ENCODE peak calls at places on chromosomes 13 and 19, in seven cellular contexts. V is right atrium auricular region, E is AG04450, P is amniotic stem cell, R is fibroblast of gingiva, X is NCI-H774, M is GM12865. C is an unnamed sample.

GRCh38 chr19:3699071-3699740 is 1.1 kb downstream of the PIP5K1C start:
- DNase-seq in V (peak; percentile 64), E (no peak), P (no peak), R (peak; percentile 83), X (no peak), M (peak; percentile 65), C (no peak)

GRCh38 chr19:18298601-18299000 is 17.2 kb upstream of the JUND start:
- DNase-seq in V (no peak), E (no peak), P (no peak), R (no peak), X (no peak), M (no peak), C (no peak)

GRCh38 chr13:113069861-113070805 is 35.5 kb upstream of the F7 start:
- DNase-seq in V (no peak), E (no peak), P (no peak), R (no peak), X (no peak), M (no peak), C (no peak)

GRCh38 chr13:81929988-81930387 is 1589.1 kb upstream of the SPRY2 start:
- DNase-seq in V (no peak), E (no peak), P (peak; percentile 17), R (peak; percentile 2), X (no peak), M (no peak), C (peak; percentile 39)

GRCh38 chr19:50377051-50377441 is 789 bp downstream of the NR1H2 start:
- DNase-seq in V (no peak), E (no peak), P (no peak), R (no peak), X (no peak), M (no peak), C (no peak)

GRCh38 chr19:32397736-32398135 is 7.8 kb upstream of the DPY19L3 start:
- DNase-seq in V (no peak), E (peak; percentile 57), P (peak; percentile 6), R (peak; percentile 93), X (no peak), M (no peak), C (no peak)

GRCh38 chr19:812049-812816 is 9.5 kb downstream of the PLPPR3 start:
- DNase-seq in V (no peak), E (no peak), P (no peak), R (no peak), X (no peak), M (no peak), C (no peak)

GRCh38 chr19:31160346-31160926 is 188.8 kb downstream of the TSHZ3 start:
- DNase-seq in V (no peak), E (peak; percentile 13), P (no peak), R (no peak), X (no peak), M (no peak), C (no peak)

GRCh38 chr13:30806784-30807183 is 71.4 kb downstream of the ALOX5AP start:
- DNase-seq in V (no peak), E (no peak), P (peak; percentile 54), R (peak; percentile 65), X (no peak), M (no peak), C (no peak)

GRCh38 chr13:74246398-74246975 is 112.3 kb upstream of the KLF12 start:
- DNase-seq in V (peak; percentile 63), E (no peak), P (no peak), R (peak; percentile 16), X (no peak), M (no peak), C (no peak)

GRCh38 chr13:88586263-88586662 is 915.1 kb downstream of the SLITRK5 start:
- DNase-seq in V (no peak), E (no peak), P (no peak), R (no peak), X (no peak), M (no peak), C (no peak)

GRCh38 chr19:45705115-45705514 is 12.6 kb downstream of the QPCTL start:
- DNase-seq in V (no peak), E (no peak), P (no peak), R (no peak), X (no peak), M (no peak), C (no peak)

GRCh38 chr13:78604782-78605611 is 1.6 kb upstream of the POU4F1 start:
- DNase-seq in V (no peak), E (no peak), P (no peak), R (no peak), X (no peak), M (no peak), C (no peak)

GRCh38 chr19:47507924-47508553 is 6.8 kb downstream of the NAPA start:
- DNase-seq in V (no peak), E (no peak), P (no peak), R (no peak), X (no peak), M (no peak), C (no peak)

GRCh38 chr19:51689751-51690358 is 3.3 kb upstream of the SPACA6 start:
- DNase-seq in V (no peak), E (no peak), P (no peak), R (no peak), X (peak; percentile 2), M (no peak), C (no peak)

GRCh38 chr13:40116008-40116407 is 460.5 kb downstream of the COG6 start:
- DNase-seq in V (peak; percentile 86), E (no peak), P (no peak), R (peak; percentile 68), X (no peak), M (peak; percentile 62), C (no peak)

GRCh38 chr19:39845172-39845571 is 1.0 kb downstream of the FBL start:
- DNase-seq in V (no peak), E (no peak), P (no peak), R (no peak), X (no peak), M (no peak), C (no peak)

GRCh38 chr19:39078436-39079200 is 5.5 kb upstream of the ACP7 start:
- DNase-seq in V (no peak), E (peak; percentile 80), P (peak; percentile 91), R (peak; percentile 96), X (no peak), M (no peak), C (no peak)

GRCh38 chr13:98338312-98338711 is 161.2 kb upstream of the RNF113B start:
- DNase-seq in V (no peak), E (no peak), P (no peak), R (no peak), X (no peak), M (no peak), C (no peak)

GRCh38 chr13:101752432-101752831 is 300.0 kb downstream of the ITGBL1 start:
- DNase-seq in V (no peak), E (no peak), P (no peak), R (no peak), X (no peak), M (no peak), C (no peak)

GRCh38 chr13:66219493-66219892 is 1010.6 kb downstream of the PCDH9 start:
- DNase-seq in V (no peak), E (no peak), P (no peak), R (no peak), X (no peak), M (no peak), C (no peak)

GRCh38 chr13:113979791-113980471 is 6.1 kb upstream of the C13orf46 start:
- DNase-seq in V (no peak), E (no peak), P (no peak), R (no peak), X (no peak), M (no peak), C (no peak)

GRCh38 chr13:66425741-66426140 is 804.4 kb downstream of the PCDH9 start:
- DNase-seq in V (no peak), E (no peak), P (no peak), R (no peak), X (no peak), M (no peak), C (no peak)

GRCh38 chr19:11446652-11447301 is 11.3 kb downstream of the PRKCSH start:
- DNase-seq in V (no peak), E (no peak), P (no peak), R (no peak), X (no peak), M (no peak), C (peak; percentile 12)

GRCh38 chr13:29472317-29472961 is 123.0 kb downstream of the SLC7A1 start:
- DNase-seq in V (peak; percentile 52), E (no peak), P (peak; percentile 44), R (peak; percentile 57), X (no peak), M (peak; percentile 79), C (no peak)

GRCh38 chr13:97364031-97364430 is 69.9 kb upstream of the RAP2A start:
- DNase-seq in V (no peak), E (no peak), P (no peak), R (no peak), X (no peak), M (no peak), C (no peak)

GRCh38 chr19:7759156-7759555 is 3.9 kb upstream of the CLEC4M start:
- DNase-seq in V (no peak), E (no peak), P (no peak), R (no peak), X (no peak), M (no peak), C (no peak)

GRCh38 chr19:55549500-55550320 is 4.4 kb upstream of the SBK3 start:
- DNase-seq in V (no peak), E (peak; percentile 62), P (peak; percentile 88), R (peak; percentile 93), X (no peak), M (no peak), C (no peak)

GRCh38 chr13:107348931-107349330 is 781.0 kb upstream of the ARGLU1 start:
- DNase-seq in V (no peak), E (no peak), P (no peak), R (peak; percentile 64), X (no peak), M (no peak), C (no peak)

GRCh38 chr13:27022571-27023311 is 148.9 kb downstream of the USP12 start:
- DNase-seq in V (no peak), E (peak; percentile 67), P (no peak), R (peak; percentile 82), X (peak; percentile 23), M (no peak), C (peak; percentile 34)

GRCh38 chr13:110361365-110361911 is 54.4 kb downstream of the COL4A2 start:
- DNase-seq in V (peak; percentile 97), E (no peak), P (no peak), R (peak; percentile 97), X (no peak), M (no peak), C (no peak)

GRCh38 chr19:18456974-18457373 is 19.0 kb upstream of the ISYNA1 start:
- DNase-seq in V (peak; percentile 78), E (no peak), P (no peak), R (peak; percentile 69), X (no peak), M (no peak), C (no peak)

GRCh38 chr13:87677334-87678234 is 6.4 kb downstream of the SLITRK5 start:
- DNase-seq in V (no peak), E (no peak), P (no peak), R (peak; percentile 6), X (peak; percentile 24), M (no peak), C (peak; percentile 73)

GRCh38 chr19:16273005-16273404 is 51.6 kb upstream of the KLF2 start:
- DNase-seq in V (no peak), E (no peak), P (no peak), R (no peak), X (no peak), M (no peak), C (no peak)

GRCh38 chr19:48867119-48867921 is 1.1 kb downstream of the PLEKHA4 start:
- DNase-seq in V (peak; percentile 63), E (no peak), P (no peak), R (no peak), X (no peak), M (no peak), C (no peak)

GRCh38 chr19:38839816-38840582 is 8.4 kb upstream of the ECH1 start:
- DNase-seq in V (no peak), E (no peak), P (no peak), R (no peak), X (no peak), M (no peak), C (no peak)

GRCh38 chr13:28854657-28855056 is 34.5 kb downstream of the MTUS2 start:
- DNase-seq in V (no peak), E (no peak), P (no peak), R (no peak), X (no peak), M (no peak), C (no peak)

GRCh38 chr13:80030491-80030890 is 310.4 kb downstream of the SPRY2 start:
- DNase-seq in V (no peak), E (no peak), P (no peak), R (peak; percentile 82), X (no peak), M (peak; percentile 13), C (no peak)

C was measured in NCI-H1092.